ENCODE peak calls at places on chromosome 2, in four cellular contexts. B, N, W and L are unnamed samples.

GRCh38 chr2:76692896-76693295 is 829.3 kb downstream of the LRRTM4 start:
- DNase-seq in W (no peak), B (no peak), N (no peak), L (no peak)

GRCh38 chr2:148875387-148876051 is 492 bp downstream of the KIF5C start:
- DNase-seq in W (peak; percentile 38), B (no peak), N (no peak), L (no peak)

GRCh38 chr2:95719473-95720060 is 127.8 kb downstream of the TRIM43 start:
- DNase-seq in N (no peak), B (no peak), W (no peak), L (no peak)

GRCh38 chr2:61705625-61706024 is 148.2 kb downstream of the FAM161A start:
- DNase-seq in W (no peak), N (no peak), B (no peak), L (no peak)

GRCh38 chr2:19251554-19251953 is 106.9 kb downstream of the OSR1 start:
- DNase-seq in W (no peak), B (no peak), N (no peak), L (no peak)

GRCh38 chr2:190443778-190444481 is 35.8 kb downstream of the MFSD6 start:
- DNase-seq in W (no peak), N (peak; percentile 13), B (peak; percentile 6), L (no peak)

GRCh38 chr2:37604716-37605115 is 66.7 kb downstream of the CDC42EP3 start:
- DNase-seq in W (no peak), N (no peak), B (no peak), L (no peak)

GRCh38 chr2:73266061-73266891 is 18.0 kb downstream of the FBXO41 start:
- DNase-seq in N (no peak), B (no peak), W (no peak), L (no peak)